ENCODE peak calls at places on chromosomes 1 and 21, in five cellular contexts. X is CD4-positive, CD25-positive, alpha-beta regulatory T cell; V is stimulated activated CD4-positive, alpha-beta T cell treated with anti-CD3 and anti-CD28 coated beads, TNF-alpha, amount 100 ng/mL, for 48 hours; M is NCI-H1105 treated with DMSO at 0.1 percent for 48 hours; O is dorsolateral prefrontal cortex. W is an unnamed sample.

GRCh38 chr1:202187697-202188407 is 5.7 kb upstream of the LGR6 start:
- DNase-seq in X (no peak), O (no peak), V (no peak), M (no peak), W (no peak)

GRCh38 chr1:23039308-23039826 is 20.1 kb downstream of the KDM1A start:
- DNase-seq in O (no peak), V (no peak), X (no peak), M (no peak), W (no peak)

GRCh38 chr21:39103689-39104088 is 79.6 kb downstream of the PSMG1 start:
- DNase-seq in X (no peak), M (no peak), O (no peak), V (no peak), W (no peak)

GRCh38 chr1:94332952-94333351 is 85.2 kb upstream of the ABCD3 start:
- DNase-seq in O (no peak), X (no peak), M (no peak), V (no peak), W (no peak)

GRCh38 chr1:56927171-56927570 is 38.6 kb downstream of the C8B start:
- DNase-seq in O (no peak), V (no peak), X (no peak), M (no peak), W (no peak)

GRCh38 chr21:38440746-38441145 is 57.5 kb downstream of the ERG start:
- DNase-seq in X (no peak), O (no peak), M (no peak), V (no peak), W (no peak)

GRCh38 chr1:101567582-101568189 is 330.9 kb downstream of the S1PR1 start:
- DNase-seq in O (no peak), M (peak), X (peak), V (peak), W (no peak)

GRCh38 chr1:237309595-237310118 is 267.7 kb downstream of the RYR2 start:
- DNase-seq in O (no peak), X (no peak), M (no peak), V (no peak), W (no peak)

GRCh38 chr1:30407862-30408580 is 315.4 kb downstream of the MATN1 start:
- DNase-seq in O (no peak), X (no peak), M (no peak), V (no peak), W (no peak)

GRCh38 chr1:207298186-207298585 is 23.3 kb upstream of the CD55 start:
- DNase-seq in V (no peak), M (no peak), O (no peak), X (no peak), W (no peak)

GRCh38 chr1:15732686-15733081 is 3.4 kb upstream of the SLC25A34 start:
- DNase-seq in M (no peak), X (no peak), V (no peak), O (no peak), W (no peak)

GRCh38 chr1:151008244-151009205 is at the start of gene PRUNE1:
- DNase-seq in M (peak), O (peak), X (peak), V (peak), W (peak)

GRCh38 chr1:208159542-208160258 is 84.5 kb downstream of the PLXNA2 start:
- DNase-seq in O (no peak), V (no peak), X (no peak), M (no peak), W (no peak)

GRCh38 chr21:38831526-38832467 is 26.1 kb downstream of the ETS2 start:
- DNase-seq in O (no peak), X (peak), M (no peak), V (peak), W (no peak)

GRCh38 chr21:44079446-44079845 is 27.8 kb upstream of the PWP2 start:
- DNase-seq in X (no peak), O (no peak), V (no peak), M (no peak), W (no peak)

GRCh38 chr1:155185783-155186265 is 12.2 kb downstream of the TRIM46 start:
- DNase-seq in V (no peak), M (no peak), X (no peak), O (no peak), W (no peak)

GRCh38 chr1:159088566-159089183 is 12.1 kb upstream of the AIM2 start:
- DNase-seq in X (no peak), V (no peak), M (no peak), O (no peak), W (no peak)

GRCh38 chr1:31579374-31579773 is 3.1 kb downstream of the TINAGL1 start:
- DNase-seq in M (no peak), V (no peak), O (no peak), X (no peak), W (no peak)

GRCh38 chr1:8663915-8664331 is 153.5 kb downstream of the RERE start:
- DNase-seq in O (no peak), M (no peak), X (no peak), V (no peak), W (no peak)

GRCh38 chr1:235327559-235328270 is at the start of gene ARID4B:
- DNase-seq in M (no peak), X (no peak), V (no peak), O (peak), W (no peak)

GRCh38 chr1:26432793-26433192 is 672 bp downstream of the DHDDS start:
- DNase-seq in X (no peak), V (no peak), M (no peak), O (no peak), W (no peak)

GRCh38 chr1:232635778-232636356 is 5.9 kb upstream of the SIPA1L2 start:
- DNase-seq in X (peak), O (no peak), M (peak), V (no peak), W (no peak)

GRCh38 chr1:227893696-227894305 is 53.9 kb downstream of the WNT9A start:
- DNase-seq in O (no peak), V (no peak), M (no peak), X (no peak), W (no peak)

GRCh38 chr1:108665047-108665446 is 4.2 kb upstream of the HENMT1 start:
- DNase-seq in M (no peak), O (no peak), V (no peak), X (no peak), W (no peak)

GRCh38 chr1:36743286-36744005 is 260.7 kb upstream of the CSF3R start:
- DNase-seq in M (peak), X (no peak), O (no peak), V (no peak), W (no peak)

GRCh38 chr1:16019580-16020277 is 1.9 kb upstream of the HSPB7 start:
- DNase-seq in X (no peak), V (no peak), M (no peak), O (no peak), W (no peak)

GRCh38 chr1:96059736-96060135 is 661.8 kb upstream of the PTBP2 start:
- DNase-seq in X (no peak), V (no peak), O (no peak), M (peak), W (no peak)

GRCh38 chr1:160652924-160653619 is 6.2 kb upstream of the SLAMF1 start:
- DNase-seq in V (no peak), X (no peak), O (no peak), M (no peak), W (no peak)

W was measured in hippocampal formation.